ENCODE peak calls at places on chromosomes 4 and X, in four cellular contexts. Q, R, A and Z are unnamed samples.

GRCh38 chrX:48798318-48798717 is 3.5 kb upstream of the HDAC6 start:
- DNase-seq in A (no peak), Q (no peak), R (no peak), Z (no peak)

GRCh38 chrX:111035256-111035655 is 60.7 kb upstream of the PAK3 start:
- DNase-seq in A (no peak), Q (no peak), R (no peak), Z (no peak)

GRCh38 chrX:150482537-150483217 is 85.7 kb upstream of the MTM1 start:
- DNase-seq in A (peak), Q (no peak), R (peak), Z (peak)

GRCh38 chr4:52658671-52659015 is 458 bp downstream of the USP46 start:
- DNase-seq in A (no peak), R (peak), Q (peak), Z (no peak)

GRCh38 chr4:119299221-119300071 is 22.5 kb downstream of the FABP2 start:
- DNase-seq in A (no peak), R (no peak), Q (no peak), Z (no peak)

GRCh38 chr4:85776579-85776978 is 301.6 kb downstream of the ARHGAP24 start:
- DNase-seq in A (no peak), Q (no peak), R (no peak), Z (no peak)

GRCh38 chr4:123618606-123619005 is 222.0 kb downstream of the SPRY1 start:
- DNase-seq in Q (no peak), R (no peak), A (no peak), Z (no peak)

GRCh38 chrX:21373637-21374162 is 518 bp upstream of the CNKSR2 start:
- DNase-seq in R (peak), A (no peak), Q (no peak), Z (peak)

GRCh38 chrX:46456125-46456922 is 88.9 kb downstream of the ZNF674 start:
- DNase-seq in A (no peak), Q (no peak), R (no peak), Z (no peak)

GRCh38 chrX:41276661-41277506 is 57.1 kb upstream of the DDX3X start:
- DNase-seq in R (no peak), A (no peak), Q (no peak), Z (no peak)

GRCh38 chrX:54449929-54450328 is 9.7 kb downstream of the TSR2 start:
- DNase-seq in R (no peak), A (no peak), Q (no peak), Z (no peak)

GRCh38 chr4:168592676-168593075 is 95.8 kb downstream of the PALLD start:
- DNase-seq in A (no peak), R (no peak), Q (no peak), Z (no peak)

GRCh38 chr4:149790172-149790907 is 25.3 kb downstream of the IQCM start:
- DNase-seq in A (no peak), R (no peak), Q (no peak), Z (no peak)

GRCh38 chrX:153598541-153599191 is at the start of gene CCNQ:
- DNase-seq in R (no peak), Q (no peak), A (no peak), Z (peak)

GRCh38 chrX:119503484-119503861 is 35.2 kb downstream of the SLC25A5 start:
- DNase-seq in R (peak), Q (peak), A (no peak), Z (peak)

GRCh38 chr4:62117879-62118278 is 917.8 kb downstream of the ADGRL3 start:
- DNase-seq in A (no peak), Q (no peak), R (no peak), Z (no peak)

GRCh38 chr4:1723131-1723801 is 1.9 kb downstream of the TACC3 start:
- DNase-seq in Q (no peak), R (no peak), A (no peak), Z (no peak)

DNA sequence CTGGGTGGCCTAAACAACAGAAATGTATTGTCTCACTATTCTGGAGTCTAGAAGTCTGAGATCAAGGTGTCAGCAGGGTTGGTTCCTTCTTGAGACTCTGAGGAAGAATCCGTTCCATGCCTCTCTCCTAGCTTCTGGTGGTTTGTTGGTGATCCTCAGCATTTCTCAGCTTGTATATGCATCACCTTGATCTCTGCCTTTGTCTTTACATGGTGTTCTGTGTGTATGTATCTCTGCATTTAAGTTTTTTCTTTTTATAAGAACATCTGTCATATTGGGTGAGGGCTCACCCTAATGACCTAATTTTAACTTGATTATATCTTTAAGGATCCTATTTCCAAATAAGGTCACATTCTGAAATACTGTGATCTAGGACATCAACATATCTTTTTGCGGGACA is 50.6 kb upstream of the CD40LG start:
- DNase-seq in A (no peak), R (no peak), Q (no peak), Z (no peak)
- H3K27ac ChIP-seq in A (no peak), R (no peak), Q (no peak), Z (no peak)

DNA sequence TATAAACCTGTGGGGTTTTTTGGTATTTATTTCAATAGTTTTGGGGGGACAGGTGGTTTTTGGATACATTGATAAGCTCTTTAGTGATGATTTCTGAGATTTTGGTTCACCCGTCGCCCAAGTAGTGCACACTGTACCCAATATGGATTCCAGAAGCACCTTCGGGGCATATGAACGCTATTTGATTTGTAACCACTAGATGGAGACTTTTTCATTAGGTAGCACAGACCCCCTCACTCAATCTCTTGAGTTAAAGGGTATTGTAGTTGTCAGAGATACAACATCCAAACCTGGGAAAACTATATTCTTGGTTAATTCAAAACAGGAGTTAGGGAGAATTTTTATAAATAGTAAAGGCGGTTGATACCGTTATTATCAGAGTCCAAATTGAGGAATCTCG is 79.8 kb downstream of the SPANXN3 start:
- DNase-seq in R (no peak), Q (no peak), A (no peak), Z (no peak)
- TF ChIP-seq CTCF in R (no peak), Q (peak), A (no peak), Z (peak)

GRCh38 chr4:147543039-147543438 is 62.1 kb downstream of the EDNRA start:
- DNase-seq in Q (no peak), R (no peak), A (no peak), Z (peak)
- H3K27ac ChIP-seq in Q (no peak), R (no peak), A (no peak), Z (no peak)

DNA sequence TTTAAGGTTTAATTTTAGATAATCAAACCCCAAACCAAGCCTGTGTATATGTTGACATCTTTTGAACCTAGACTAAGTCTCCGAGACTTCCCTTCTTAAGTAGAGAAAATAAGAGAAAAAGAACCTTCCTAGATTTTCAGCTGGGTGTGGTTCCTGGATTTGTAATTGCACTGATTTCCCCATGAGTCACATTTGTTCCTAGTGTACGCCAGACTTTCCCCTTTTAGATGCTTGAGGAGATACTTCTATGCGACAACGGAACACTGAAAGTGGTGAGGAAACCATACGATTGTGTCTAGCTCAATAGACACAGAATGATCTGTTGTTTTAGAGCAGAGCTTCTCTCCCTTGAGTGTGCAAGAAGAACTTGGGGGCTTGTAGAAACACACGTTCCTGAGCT is 87.0 kb downstream of the AMELX start:
- DNase-seq in Q (no peak), R (no peak), A (no peak), Z (no peak)
- TF ChIP-seq CTCF in Q (no peak), R (no peak), A (no peak), Z (no peak)

GRCh38 chr4:38152305-38152704 is 192.1 kb downstream of the PTTG2 start:
- DNase-seq in A (no peak), R (no peak), Q (no peak), Z (no peak)
- H3K27ac ChIP-seq in A (no peak), R (peak), Q (no peak), Z (no peak)

GRCh38 chr4:153407906-153408305 is 58.3 kb upstream of the TMEM131L start:
- DNase-seq in A (no peak), Q (no peak), R (no peak), Z (no peak)

GRCh38 chr4:153409412-153409811 is 56.7 kb upstream of the TMEM131L start:
- DNase-seq in Q (no peak), R (no peak), A (peak), Z (no peak)

GRCh38 chr4:153413827-153414226 is 52.3 kb upstream of the TMEM131L start:
- DNase-seq in Q (no peak), A (no peak), R (no peak), Z (no peak)

GRCh38 chr4:153409924-153410501 is 56.1 kb upstream of the TMEM131L start:
- DNase-seq in A (no peak), Q (no peak), R (no peak), Z (no peak)

DNA sequence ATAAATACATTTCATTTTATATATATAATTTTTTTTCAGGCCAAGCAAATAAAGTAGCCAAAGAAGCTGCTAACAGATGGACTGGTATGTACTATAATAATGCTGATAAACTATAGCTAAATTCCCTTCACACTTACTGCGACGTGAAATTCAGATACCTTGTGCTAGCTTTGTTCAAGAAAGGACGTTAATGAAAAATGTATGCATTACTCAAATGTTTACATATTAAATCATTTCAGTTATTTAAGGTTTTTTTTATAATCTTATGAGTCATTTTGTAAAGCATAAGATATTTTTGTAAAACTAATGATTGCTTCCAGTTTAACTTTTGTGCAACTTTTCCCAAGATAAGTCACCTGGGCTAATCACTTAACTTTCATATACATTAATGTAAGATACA is 57.2 kb upstream of the TMEM131L start:
- DNase-seq in R (no peak), A (no peak), Q (no peak), Z (no peak)
- TF ChIP-seq CTCF in R (no peak), A (no peak), Q (no peak), Z (no peak)

DNA sequence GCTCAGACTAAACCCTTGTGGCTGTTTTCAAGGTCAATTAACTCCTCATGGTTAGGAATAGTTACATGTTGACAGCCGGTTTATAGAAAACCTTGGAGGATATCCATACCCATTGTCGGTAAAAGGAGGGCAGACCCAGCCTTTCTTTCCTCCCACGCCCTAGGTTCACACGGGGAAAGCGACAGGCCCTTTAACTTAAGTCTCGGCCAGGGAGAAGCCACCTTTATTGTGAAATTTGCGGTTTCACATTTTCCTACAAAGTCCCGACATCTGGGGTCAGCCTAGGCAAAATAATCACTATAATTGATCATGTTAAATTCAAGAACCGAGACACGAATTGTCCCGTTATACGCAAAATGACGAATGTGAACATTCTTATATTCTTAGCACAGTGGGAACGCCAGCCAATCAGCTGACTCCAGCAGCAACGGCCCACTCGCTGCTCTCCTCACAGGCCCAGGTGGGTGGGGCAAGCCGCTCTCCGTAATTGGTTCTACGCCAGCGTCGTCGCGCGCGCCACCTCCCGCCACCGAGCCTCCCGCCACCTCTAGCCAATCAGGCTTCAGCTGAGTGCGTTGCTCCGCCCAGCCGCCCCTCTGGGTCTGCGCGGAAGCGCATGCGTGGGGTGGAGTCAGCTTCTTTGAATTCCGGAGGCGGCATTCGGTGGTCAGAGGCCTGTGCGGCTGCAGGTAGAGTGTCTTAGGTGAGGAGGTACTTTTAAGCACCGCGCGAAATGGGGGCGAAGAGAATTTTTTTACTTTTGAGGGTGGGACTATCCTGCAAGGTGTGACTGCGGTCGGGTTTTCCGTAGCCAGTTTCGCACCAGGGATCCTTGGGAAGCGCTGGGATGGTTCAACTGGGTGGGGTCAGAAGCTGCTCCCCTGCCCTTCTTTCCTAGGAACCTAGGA is at the start of gene CENPI:
- DNase-seq in A (peak), Q (peak), R (peak), Z (peak)
- H3K27ac ChIP-seq in A (peak), Q (peak), R (peak), Z (no peak)

GRCh38 chr4:121199742-121200561 is 35.8 kb upstream of the TNIP3 start:
- DNase-seq in R (no peak), Q (no peak), A (no peak), Z (no peak)
- TF ChIP-seq CTCF in R (no peak), Q (no peak), A (no peak), Z (no peak)

GRCh38 chr4:184330008-184330400 is 112.3 kb upstream of the ENPP6 start:
- DNase-seq in Q (no peak), R (no peak), A (no peak), Z (no peak)
- H3K27ac ChIP-seq in Q (no peak), R (no peak), A (no peak), Z (peak)

GRCh38 chr4:141131738-141132688 is 1.3 kb downstream of the RNF150 start:
- DNase-seq in Q (peak), R (no peak), A (no peak), Z (no peak)

GRCh38 chr4:141134586-141134985 is 1.3 kb upstream of the RNF150 start:
- DNase-seq in A (no peak), R (no peak), Q (no peak), Z (no peak)

GRCh38 chr4:141132689-141133145 is 552 bp downstream of the RNF150 start:
- DNase-seq in A (no peak), Q (peak), R (peak), Z (no peak)

GRCh38 chr4:141133146-141134006 is at the start of gene RNF150:
- DNase-seq in Q (peak), A (peak), R (peak), Z (no peak)

DNA sequence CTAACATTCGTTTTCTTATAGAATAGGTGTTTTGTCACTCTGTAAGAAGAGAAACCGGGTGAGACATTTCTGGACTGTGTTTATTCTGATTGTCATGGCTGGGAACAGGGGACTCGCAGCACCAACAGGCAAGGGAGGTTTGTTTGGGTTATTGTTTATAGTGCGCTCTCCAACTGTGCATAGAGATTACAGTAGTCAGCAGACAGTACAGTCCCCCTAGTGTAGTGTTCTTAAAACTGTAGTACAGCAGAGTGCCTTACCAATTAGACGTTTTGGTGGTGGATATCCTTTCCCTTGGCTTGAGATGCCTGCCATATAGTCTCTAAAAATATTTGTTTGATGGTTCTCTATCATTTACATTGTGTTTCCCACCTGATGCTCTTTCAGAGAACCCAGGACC is 782 bp upstream of the RNF150 start:
- DNase-seq in A (no peak), R (no peak), Q (no peak), Z (no peak)
- TF ChIP-seq CTCF in A (peak), R (no peak), Q (no peak), Z (no peak)